ENCODE peak calls at places on chromosomes 3 and 15, in four cellular contexts. M, E, Z and Y are unnamed samples.

GRCh38 chr15:79595271-79595670 is 163.1 kb downstream of the MINAR1 start:
- DNase-seq in M (no peak), E (no peak), Z (no peak), Y (no peak)

GRCh38 chr3:141386080-141386594 is 17.8 kb downstream of the ZBTB38 start:
- DNase-seq in M (no peak), E (no peak), Z (no peak), Y (no peak)

GRCh38 chr3:29281265-29282228 is 676 bp downstream of the RBMS3 start:
- DNase-seq in M (no peak), E (no peak), Z (peak; percentile 63), Y (no peak)

GRCh38 chr15:22961661-22962221 is 18.4 kb downstream of the CYFIP1 start:
- DNase-seq in M (no peak), E (no peak), Z (no peak), Y (no peak)

GRCh38 chr3:197308591-197308990 is 10.2 kb upstream of the DLG1 start:
- DNase-seq in M (no peak), E (no peak), Z (no peak), Y (no peak)

GRCh38 chr15:83206387-83206970 is 1.1 kb downstream of the HDGFL3 start:
- DNase-seq in M (no peak), E (no peak), Z (no peak), Y (no peak)

GRCh38 chr3:141093397-141093796 is 42.2 kb downstream of the SPSB4 start:
- DNase-seq in M (no peak), E (no peak), Z (no peak), Y (no peak)

GRCh38 chr15:80923668-80924067 is 66.0 kb downstream of the MESD start:
- DNase-seq in M (no peak), E (no peak), Z (no peak), Y (no peak)

GRCh38 chr15:31090741-31091140 is 10.8 kb downstream of the TRPM1 start:
- DNase-seq in M (no peak), E (no peak), Z (no peak), Y (no peak)

GRCh38 chr3:4841225-4841624 is 138.0 kb upstream of the BHLHE40 start:
- DNase-seq in M (no peak), E (peak; percentile 21), Z (no peak), Y (no peak)

GRCh38 chr3:65883614-65884013 is 155.1 kb downstream of the MAGI1 start:
- DNase-seq in M (no peak), E (no peak), Z (no peak), Y (no peak)

GRCh38 chr3:46442591-46443530 is 21.8 kb downstream of the LTF start:
- DNase-seq in M (no peak), E (no peak), Z (no peak), Y (no peak)

GRCh38 chr15:61731081-61731480 is 329.2 kb downstream of the VPS13C start:
- DNase-seq in M (no peak), E (no peak), Z (no peak), Y (no peak)

GRCh38 chr15:27977656-27978055 is 121.5 kb downstream of the OCA2 start:
- DNase-seq in M (no peak), E (no peak), Z (no peak), Y (no peak)

GRCh38 chr3:97815149-97815917 is 6.5 kb upstream of the CRYBG3 start:
- DNase-seq in M (no peak), E (no peak), Z (no peak), Y (no peak)

GRCh38 chr3:976021-976420 is 116.8 kb upstream of the CNTN6 start:
- DNase-seq in M (no peak), E (no peak), Z (no peak), Y (no peak)

GRCh38 chr3:119555929-119556328 is 3.5 kb downstream of the CD80 start:
- DNase-seq in M (no peak), E (no peak), Z (no peak), Y (no peak)

GRCh38 chr3:47323431-47324277 is 40.9 kb downstream of the KLHL18 start:
- DNase-seq in M (peak; percentile 63), E (no peak), Z (no peak), Y (peak; percentile 35)

GRCh38 chr3:129596194-129597086 is 10.0 kb downstream of the PLXND1 start:
- DNase-seq in M (peak; percentile 42), E (no peak), Z (no peak), Y (no peak)

GRCh38 chr15:44713006-44713966 is 2.0 kb downstream of the B2M start:
- DNase-seq in M (peak; percentile 41), E (no peak), Z (no peak), Y (no peak)

GRCh38 chr15:66876731-66877545 is 174.9 kb downstream of the SMAD6 start:
- DNase-seq in M (no peak), E (no peak), Z (no peak), Y (no peak)

GRCh38 chr3:47243748-47244147 is 38.9 kb downstream of the KIF9 start:
- DNase-seq in M (no peak), E (no peak), Z (no peak), Y (no peak)

GRCh38 chr3:139772539-139773500 is 95.0 kb upstream of the NMNAT3 start:
- DNase-seq in M (no peak), E (no peak), Z (no peak), Y (no peak)

GRCh38 chr3:183328164-183328563 is 75.1 kb downstream of the B3GNT5 start:
- DNase-seq in M (no peak), E (no peak), Z (no peak), Y (no peak)

GRCh38 chr3:177150970-177151627 is 46.2 kb downstream of the TBL1XR1 start:
- DNase-seq in M (no peak), E (no peak), Z (peak; percentile 48), Y (peak; percentile 39)
- TF ChIP-seq EGR1 in M (no peak), E (no peak), Z (no peak), Y (no peak)

DNA sequence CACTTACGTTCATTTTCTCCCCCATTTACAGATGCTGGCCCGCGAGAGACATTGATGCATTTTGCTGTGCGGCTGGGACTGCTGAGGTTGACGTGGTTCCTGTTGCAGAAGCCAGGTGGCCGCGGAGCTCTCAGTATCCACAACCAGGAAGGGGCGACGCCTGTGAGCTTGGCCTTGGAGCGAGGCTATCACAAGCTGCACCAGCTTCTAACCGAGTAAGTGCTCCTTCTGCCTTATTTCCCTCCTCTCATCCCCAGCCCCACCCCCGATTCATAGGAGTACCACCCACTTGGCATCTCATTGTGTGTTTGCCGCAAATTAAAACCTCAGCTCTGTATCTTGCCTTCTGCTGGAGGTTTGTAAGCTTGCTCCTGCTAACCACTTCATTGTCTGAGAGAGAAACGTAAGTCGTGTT is 163.3 kb downstream of the AKAP13 start:
- DNase-seq in M (no peak), E (peak; percentile 13), Z (no peak), Y (no peak)
- TF ChIP-seq POLR2A in M (no peak), E (no peak), Z (no peak), Y (no peak)

DNA sequence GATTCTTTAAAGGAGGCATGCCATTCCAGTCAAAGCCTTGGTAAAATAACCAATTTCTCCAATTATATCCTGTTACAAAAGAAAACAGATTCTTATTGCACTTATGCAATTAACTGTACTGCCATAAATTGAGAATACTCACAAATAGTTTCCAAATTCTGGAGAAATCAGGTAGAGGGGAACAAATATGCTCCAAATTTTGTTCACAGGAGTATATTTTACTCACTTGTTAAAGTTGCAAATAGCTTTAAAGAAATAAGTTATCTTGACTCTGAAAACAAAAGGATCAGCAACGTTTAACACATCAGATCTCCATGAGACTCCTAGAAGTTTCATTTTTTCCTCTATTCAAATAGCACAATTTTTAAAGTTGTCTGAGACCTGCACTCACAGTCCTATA is 712.1 kb upstream of the ARRDC4 start:
- DNase-seq in M (no peak), E (no peak), Z (no peak), Y (no peak)
- H2AFZ ChIP-seq in M (no peak overlapping the region), E (no peak overlapping the region), Z (no peak overlapping the region), Y (no peak overlapping the region)

GRCh38 chr15:76057332-76058000 is 2.3 kb upstream of the TMEM266 start:
- DNase-seq in M (peak; percentile 33), E (no peak), Z (no peak), Y (no peak)

GRCh38 chr15:76058714-76059319 is 968 bp upstream of the TMEM266 start:
- DNase-seq in M (peak; percentile 17), E (no peak), Z (peak; percentile 19), Y (no peak)

GRCh38 chr15:76061700-76062099 is 1.9 kb downstream of the TMEM266 start:
- DNase-seq in M (no peak), E (no peak), Z (no peak), Y (no peak)

GRCh38 chr15:76060098-76060989 is 559 bp downstream of the TMEM266 start:
- DNase-seq in M (no peak), E (no peak), Z (peak; percentile 34), Y (no peak)

GRCh38 chr15:76059320-76060097 is at the start of gene TMEM266:
- DNase-seq in M (peak; percentile 91), E (no peak), Z (no peak), Y (no peak)
- TF ChIP-seq EGR1 in M (no peak), E (no peak), Z (no peak), Y (no peak)

GRCh38 chr3:123331006-123331405 is 117.9 kb downstream of the ADCY5 start:
- DNase-seq in M (no peak), E (no peak), Z (no peak), Y (no peak)
- TF ChIP-seq POLR2A in M (no peak), E (no peak), Z (no peak), Y (no peak)

GRCh38 chr3:68009865-68010264 is 355.5 kb upstream of the SUCLG2 start:
- DNase-seq in M (no peak), E (no peak), Z (no peak), Y (no peak)
- H2AFZ ChIP-seq in M (no peak overlapping the region), E (peak overlapping the region; percentile 37), Z (no peak overlapping the region), Y (no peak overlapping the region)

GRCh38 chr3:53775834-53776251 is 70.4 kb downstream of the CHDH start:
- DNase-seq in M (no peak), E (no peak), Z (no peak), Y (no peak)
- TF ChIP-seq EGR1 in M (no peak), E (no peak), Z (no peak), Y (no peak)